ENCODE peak calls at places on chromosome 15, in four cellular contexts. H is T-helper 1 cell; Z is A549; X is stimulated activated CD4-positive, alpha-beta T cell treated with anti-CD3 and anti-CD28 coated beads, TNF-alpha, amount 100 ng/mL, for 4 hours. T is an unnamed sample.
A peak's percentile ranks its signal among the peaks of the same experiment; 100 is the strongest.

GRCh38 chr15:52527898-52528464 is 699 bp downstream of the MYO5A start:
- DNase-seq in X (peak; percentile 21), Z (peak; percentile 64), H (peak; percentile 36), T (peak; percentile 47)

GRCh38 chr15:32870240-32871033 is 152.6 kb downstream of the GREM1 start:
- DNase-seq in X (no peak), Z (no peak), H (peak; percentile 24), T (no peak)

GRCh38 chr15:101613130-101614000 is 38.8 kb downstream of the TM2D3 start:
- DNase-seq in X (no peak), H (no peak), Z (no peak), T (no peak)

GRCh38 chr15:98599911-98600685 is 48.2 kb upstream of the IGF1R start:
- DNase-seq in X (peak; percentile 14), H (peak; percentile 38), Z (no peak), T (peak; percentile 28)

GRCh38 chr15:97235285-97235985 is 725.1 kb upstream of the ARRDC4 start:
- DNase-seq in Z (peak; percentile 45), X (no peak), H (peak; percentile 4), T (no peak)

GRCh38 chr15:57550640-57551039 is 41.1 kb upstream of the MYZAP start:
- DNase-seq in H (no peak), X (no peak), Z (no peak), T (no peak)

GRCh38 chr15:39213385-39213840 is 367.5 kb upstream of the THBS1 start:
- DNase-seq in X (no peak), H (no peak), Z (no peak), T (no peak)

GRCh38 chr15:67808821-67809220 is 16.5 kb upstream of the SKOR1 start:
- DNase-seq in H (no peak), X (no peak), Z (no peak), T (no peak)

GRCh38 chr15:28169361-28169760 is 70.2 kb upstream of the OCA2 start:
- DNase-seq in Z (no peak), H (no peak), X (no peak), T (no peak)

GRCh38 chr15:100281096-100281917 is 60.5 kb downstream of the ADAMTS17 start:
- DNase-seq in X (no peak), H (no peak), Z (no peak), T (no peak)

GRCh38 chr15:36313021-36313420 is 266.4 kb upstream of the CDIN1 start:
- DNase-seq in X (no peak), H (no peak), Z (no peak), T (no peak)

GRCh38 chr15:72923304-72923703 is 129.0 kb upstream of the NEO1 start:
- DNase-seq in H (no peak), Z (no peak), X (no peak), T (no peak)

GRCh38 chr15:67050522-67051087 is 14.8 kb upstream of the SMAD3 start:
- DNase-seq in H (no peak), X (no peak), Z (no peak), T (no peak)

GRCh38 chr15:68098465-68098864 is 44.4 kb downstream of the PIAS1 start:
- DNase-seq in X (no peak), Z (no peak), H (no peak), T (no peak)

GRCh38 chr15:74364936-74365618 is 2.4 kb downstream of the CYP11A1 start:
- DNase-seq in X (no peak), Z (no peak), H (no peak), T (no peak)

GRCh38 chr15:23823508-23823907 is 136.4 kb upstream of the NDN start:
- DNase-seq in H (no peak), X (no peak), Z (no peak), T (no peak)

GRCh38 chr15:30670056-30670455 is 44.1 kb downstream of the ARHGAP11B start:
- DNase-seq in H (no peak), X (no peak), Z (no peak), T (no peak)

GRCh38 chr15:80485370-80486164 is 81.4 kb downstream of the ARNT2 start:
- DNase-seq in X (no peak), H (no peak), Z (no peak), T (no peak)

GRCh38 chr15:90859234-90860131 is 8.9 kb upstream of the FURIN start:
- DNase-seq in X (no peak), H (no peak), Z (no peak), T (no peak)

GRCh38 chr15:96732704-96733103 is 402.2 kb downstream of the NR2F2 start:
- DNase-seq in H (no peak), X (no peak), Z (no peak), T (no peak)

GRCh38 chr15:73366766-73367623 is 1.8 kb downstream of the HCN4 start:
- DNase-seq in Z (no peak), X (no peak), H (no peak), T (no peak)

GRCh38 chr15:95701410-95701809 is 629.1 kb upstream of the NR2F2 start:
- DNase-seq in Z (no peak), H (no peak), X (no peak), T (no peak)

GRCh38 chr15:34233614-34234013 is 8.8 kb downstream of the EMC4 start:
- DNase-seq in Z (no peak), H (no peak), X (no peak), T (no peak)

GRCh38 chr15:96125681-96126080 is 204.8 kb upstream of the NR2F2 start:
- DNase-seq in H (no peak), Z (no peak), X (no peak), T (no peak)

GRCh38 chr15:81329446-81329845 is 5.5 kb upstream of the STARD5 start:
- DNase-seq in Z (no peak), H (no peak), X (no peak), T (no peak)

GRCh38 chr15:71802770-71803169 is 7.6 kb upstream of the NR2E3 start:
- DNase-seq in Z (no peak), X (no peak), H (peak; percentile 18), T (no peak)

GRCh38 chr15:75887178-75887577 is 16.5 kb upstream of the FBXO22 start:
- DNase-seq in X (no peak), H (no peak), Z (no peak), T (no peak)

GRCh38 chr15:34065941-34066340 is 26.9 kb upstream of the AVEN start:
- DNase-seq in Z (no peak), X (no peak), H (no peak), T (no peak)

GRCh38 chr15:68679961-68680371 is 101.2 kb downstream of the CORO2B start:
- DNase-seq in X (no peak), H (no peak), Z (no peak), T (no peak)

GRCh38 chr15:65412556-65412955 is 10.2 kb downstream of the IGDCC4 start:
- DNase-seq in X (no peak), H (no peak), Z (no peak), T (no peak)

GRCh38 chr15:38536201-38536676 is 28.4 kb downstream of the RASGRP1 start:
- DNase-seq in H (no peak), Z (no peak), X (no peak), T (no peak)

GRCh38 chr15:62887113-62887570 is 155.4 kb upstream of the TPM1 start:
- DNase-seq in X (no peak), H (no peak), Z (no peak), T (no peak)

GRCh38 chr15:75640483-75641175 is 605 bp upstream of the IMP3 start:
- DNase-seq in X (peak; percentile 26), Z (peak; percentile 78), H (peak; percentile 78), T (peak; percentile 68)

GRCh38 chr15:73935547-73935946 is 9.3 kb downstream of the LOXL1 start:
- DNase-seq in X (no peak), Z (no peak), H (no peak), T (no peak)

GRCh38 chr15:45376967-45377629 is 1.2 kb downstream of the GATM start:
- DNase-seq in H (no peak), Z (no peak), X (no peak), T (no peak)

GRCh38 chr15:68601206-68602197 is 22.7 kb downstream of the CORO2B start:
- DNase-seq in Z (no peak), H (no peak), X (no peak), T (no peak)

GRCh38 chr15:67746450-67746849 is 78.9 kb upstream of the SKOR1 start:
- DNase-seq in H (peak; percentile 15), X (no peak), Z (no peak), T (no peak)

GRCh38 chr15:67013696-67014095 is 51.7 kb upstream of the SMAD3 start:
- DNase-seq in H (no peak), Z (no peak), X (no peak), T (no peak)